ENCODE peak calls at places on chromosomes 7 and 10, in ten cellular contexts. G is mammary epithelial cell, N is tibial nerve, W is endodermal cell, E is suprapubic skin, O is coronary artery, M is cardiac muscle cell, R is psoas muscle, I is dorsolateral prefrontal cortex, S is IMR-90. Q is an unnamed sample.

GRCh38 chr7:155950898-155951553 is 138.8 kb upstream of the SHH start:
- DNase-seq in I (no peak), N (no peak), S (no peak), E (no peak), R (no peak), G (no peak), M (no peak), W (no peak), O (no peak), Q (no peak)

GRCh38 chr7:84452618-84453017 is 258.0 kb upstream of the SEMA3A start:
- DNase-seq in R (no peak), I (no peak), G (peak), E (no peak), O (no peak), N (no peak), S (no peak), M (no peak), W (no peak), Q (no peak)

GRCh38 chr7:116588641-116589594 is 64.1 kb downstream of the CAV1 start:
- DNase-seq in R (no peak), O (no peak), N (no peak), S (peak), G (peak), W (no peak), I (no peak), M (peak), E (no peak), Q (no peak)

GRCh38 chr7:80870806-80871205 is 48.0 kb downstream of the SEMA3C start:
- DNase-seq in E (no peak), I (no peak), R (no peak), O (no peak), M (no peak), N (no peak), W (no peak), G (no peak), S (no peak), Q (no peak)

GRCh38 chr7:41925946-41926345 is 223.1 kb upstream of the INHBA start:
- DNase-seq in N (no peak), I (no peak), M (no peak), R (no peak), W (no peak), E (no peak), S (peak), G (no peak), O (no peak), Q (no peak)

GRCh38 chr10:13739178-13739577 is 152.4 kb downstream of the PRPF18 start:
- DNase-seq in R (no peak), N (no peak), W (no peak), O (no peak), G (no peak), E (no peak), M (no peak), S (no peak), I (no peak), Q (no peak)

GRCh38 chr7:34675749-34676374 is 17.8 kb downstream of the NPSR1 start:
- DNase-seq in M (peak), S (no peak), G (no peak), R (no peak), E (no peak), W (peak), I (no peak), O (no peak), N (no peak), Q (no peak)

GRCh38 chr10:31004611-31005193 is 27.0 kb downstream of the ZNF438 start:
- DNase-seq in N (no peak), G (peak), M (peak), I (no peak), E (no peak), W (no peak), S (peak), O (no peak), R (no peak), Q (no peak)

GRCh38 chr10:120927352-120927751 is 76.2 kb downstream of the WDR11 start:
- DNase-seq in W (peak), I (no peak), R (no peak), G (no peak), O (no peak), M (no peak), E (no peak), N (no peak), S (no peak), Q (no peak)

GRCh38 chr10:113273877-113274829 is 278.7 kb upstream of the HABP2 start:
- DNase-seq in S (no peak), N (no peak), R (peak), M (no peak), W (no peak), G (no peak), I (no peak), O (no peak), E (no peak), Q (no peak)

GRCh38 chr10:21858455-21858854 is 145.1 kb downstream of the DNAJC1 start:
- DNase-seq in R (no peak), N (no peak), G (no peak), O (no peak), M (no peak), W (no peak), I (no peak), E (no peak), S (no peak), Q (no peak)

GRCh38 chr10:129962092-129962494 is 2.0 kb downstream of the EBF3 start:
- DNase-seq in N (no peak), I (no peak), M (peak), O (no peak), W (peak), S (no peak), E (peak), R (peak), G (no peak), Q (no peak)

GRCh38 chr10:89662596-89662995 is 17.6 kb upstream of the PANK1 start:
- DNase-seq in O (no peak), E (no peak), W (no peak), N (no peak), R (no peak), G (no peak), I (no peak), S (peak), M (no peak), Q (no peak)

GRCh38 chr10:76769161-76769560 is 868.4 kb downstream of the KCNMA1 start:
- DNase-seq in E (no peak), I (no peak), S (no peak), N (no peak), O (no peak), R (no peak), W (no peak), G (no peak), M (no peak), Q (no peak)

GRCh38 chr7:107813524-107813923 is 10.5 kb upstream of the SLC26A3 start:
- DNase-seq in O (no peak), M (no peak), R (no peak), I (no peak), S (no peak), E (no peak), W (no peak), G (no peak), N (no peak), Q (no peak)

GRCh38 chr7:116834815-116835533 is 27.4 kb upstream of the CAPZA2 start:
- DNase-seq in I (no peak), E (no peak), R (no peak), N (no peak), S (peak), M (peak), O (no peak), G (peak), W (no peak), Q (no peak)

GRCh38 chr7:131234719-131235488 is 92.8 kb upstream of the MKLN1 start:
- DNase-seq in M (peak), E (no peak), R (no peak), I (no peak), W (no peak), N (no peak), S (peak), O (no peak), G (no peak), Q (no peak)

GRCh38 chr10:123666318-123667291 is at the start of gene GPR26:
- DNase-seq in E (no peak), W (peak), M (no peak), G (no peak), R (no peak), S (no peak), O (no peak), I (no peak), N (no peak), Q (no peak)

GRCh38 chr7:17772581-17773288 is 167.6 kb downstream of the SNX13 start:
- DNase-seq in N (no peak), M (peak), O (no peak), G (no peak), E (no peak), W (peak), S (no peak), I (no peak), R (no peak), Q (no peak)
- H3K4me3 ChIP-seq in N (no peak), M (no peak), O (no peak), G (no peak), E (no peak), W (peak), S (no peak), I (no peak), R (no peak), Q (no peak)

DNA sequence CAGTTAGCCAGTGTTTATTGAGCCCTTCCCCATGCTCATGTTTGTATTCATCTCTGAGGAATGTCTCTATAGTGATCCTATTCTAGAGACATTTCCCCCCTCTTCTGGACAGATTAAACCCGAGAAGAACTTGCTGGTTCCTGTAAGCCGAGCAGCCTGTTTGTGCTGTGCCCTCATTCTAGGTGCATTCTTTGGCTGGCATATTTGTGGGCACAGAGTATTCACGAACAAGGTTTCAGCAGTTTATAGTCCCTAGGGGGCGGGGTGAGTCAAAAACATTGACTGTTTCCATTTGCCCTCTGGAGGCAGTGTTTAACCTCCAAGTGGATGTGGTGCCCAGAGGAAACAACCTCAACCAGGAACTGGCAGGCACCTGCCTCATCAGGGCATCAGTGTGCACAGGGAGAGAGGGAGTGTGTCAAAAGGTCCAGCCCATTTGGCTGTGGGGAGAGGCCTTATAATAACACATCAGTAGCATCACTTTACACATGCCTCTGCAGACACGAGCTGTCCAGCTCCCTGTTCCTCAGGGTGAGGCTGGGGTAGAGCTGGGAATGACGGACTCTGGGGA is 273.3 kb upstream of the LRGUK start:
- DNase-seq in G (peak), M (peak), R (peak), O (no peak), E (no peak), N (no peak), S (peak), W (peak), I (no peak), Q (no peak)
- TF ChIP-seq CTCF in G (peak), M (peak), R (peak), O (no peak), E (peak), N (peak), S (peak), W (peak), I (no peak), Q (peak)

DNA sequence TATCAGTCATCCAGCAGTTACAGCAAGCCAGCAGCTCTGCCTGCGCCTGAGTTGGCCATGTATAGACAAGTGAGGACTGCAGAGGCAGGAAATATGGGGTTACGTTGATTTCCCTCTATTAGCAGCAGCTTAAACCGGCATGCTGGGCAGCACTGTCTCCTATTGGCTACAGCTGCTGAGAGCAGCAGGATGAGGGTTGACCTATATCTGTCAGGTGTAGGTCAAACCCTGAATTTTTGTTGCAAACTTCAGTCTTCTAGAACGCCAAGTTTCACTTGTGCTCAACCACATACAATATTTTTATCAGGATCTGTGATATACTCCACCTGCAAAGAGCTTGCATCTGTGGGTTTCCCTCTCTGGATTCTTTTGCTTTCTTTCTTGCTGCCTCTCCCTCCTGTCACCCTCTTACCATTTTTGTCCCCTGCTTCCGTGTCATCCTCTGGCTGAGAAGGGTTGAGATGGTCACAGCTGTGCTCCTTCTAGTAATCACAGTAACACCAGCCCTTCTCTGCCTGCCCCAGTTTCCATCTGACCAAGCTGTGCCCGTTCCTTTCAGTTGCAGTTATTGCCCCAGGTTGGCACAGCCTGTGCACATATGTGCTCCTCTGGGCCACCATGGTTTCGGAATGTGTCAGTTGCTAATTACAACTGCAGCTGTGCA is 23.8 kb upstream of the GLCCI1 start:
- DNase-seq in E (no peak), I (no peak), M (no peak), N (no peak), S (no peak), W (peak), G (no peak), R (peak), O (no peak), Q (peak)
- H3K4me3 ChIP-seq in E (no peak), I (no peak), M (no peak), N (no peak), S (no peak), W (no peak), G (no peak), R (peak), O (no peak), Q (peak)

DNA sequence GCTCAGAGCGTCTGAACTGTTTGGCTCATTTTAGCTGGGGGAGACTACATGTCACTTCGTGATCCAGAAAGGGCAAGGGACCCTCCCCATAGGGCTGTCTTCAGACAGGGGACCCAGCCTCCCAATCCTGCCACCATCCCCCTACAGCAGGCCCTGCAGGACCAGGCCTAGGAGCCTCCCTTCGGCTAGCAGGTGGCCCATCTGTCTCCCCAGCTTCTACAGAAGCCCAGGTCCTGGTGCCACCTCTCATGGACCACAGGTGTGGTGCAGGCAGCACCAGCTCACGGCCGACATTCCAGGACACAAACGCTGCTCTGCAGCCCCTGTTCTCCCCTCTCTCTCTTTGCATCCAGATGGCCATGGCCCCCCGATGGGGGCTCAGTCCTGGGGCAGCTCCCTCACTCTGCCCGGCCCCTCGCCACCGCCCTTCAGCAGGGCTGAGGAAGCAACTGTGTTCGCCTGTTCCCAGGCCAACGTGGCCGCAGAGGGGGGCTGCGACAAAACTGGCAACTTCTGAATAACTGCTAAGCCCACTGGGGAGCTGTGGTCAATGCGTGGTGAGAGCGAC is 10.3 kb downstream of the TECPR1 start:
- DNase-seq in N (no peak), M (no peak), E (no peak), S (no peak), R (no peak), G (no peak), I (no peak), W (no peak), O (peak), Q (no peak)
- TF ChIP-seq CTCF in N (no peak), M (no peak), E (no peak), S (no peak), R (no peak), G (no peak), I (no peak), W (peak), O (no peak), Q (no peak)

DNA sequence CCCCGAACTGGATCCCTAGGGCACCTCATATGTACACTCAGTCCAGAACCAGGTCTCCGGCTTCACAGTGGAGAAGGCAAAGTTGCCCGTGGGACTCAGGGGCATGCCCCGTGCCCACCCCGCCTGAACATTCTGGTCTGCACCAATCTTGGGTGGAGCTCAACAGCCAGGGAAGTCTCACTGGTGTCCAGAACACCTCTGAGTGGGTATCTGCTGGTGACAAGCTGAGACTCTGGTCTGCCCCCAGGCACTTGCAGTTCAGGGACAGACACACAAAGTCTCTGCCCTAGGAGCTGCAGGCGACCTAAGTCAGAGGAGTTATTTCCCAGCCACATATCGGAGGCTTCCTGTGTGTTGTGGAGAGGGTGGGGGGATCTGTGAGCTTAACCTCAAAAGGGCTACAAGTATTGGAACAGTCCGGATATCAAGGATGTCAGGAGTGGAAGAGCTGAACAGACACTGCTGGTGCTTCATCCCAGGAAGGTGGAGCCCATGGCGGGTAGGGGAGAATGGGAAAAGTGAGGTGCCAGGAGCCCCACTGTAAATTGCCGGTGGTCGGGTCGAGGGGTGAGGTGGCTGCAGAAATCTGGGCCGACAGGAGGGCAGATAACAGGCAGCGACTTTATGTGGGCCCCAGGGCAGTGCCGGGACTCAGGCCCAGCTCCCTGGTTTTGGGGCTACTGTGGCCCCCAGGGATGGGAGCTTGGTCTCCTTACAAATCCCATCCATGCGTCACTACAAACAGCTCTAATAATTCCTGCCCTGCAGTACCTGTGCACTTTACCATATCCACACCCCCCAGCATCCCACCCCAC is 8.6 kb upstream of the TLX1 start:
- DNase-seq in G (no peak), S (no peak), W (peak), M (no peak), E (no peak), O (no peak), R (no peak), N (no peak), I (no peak), Q (no peak)
- H3K4me3 ChIP-seq in G (no peak), S (no peak), W (no peak), M (no peak), E (peak), O (peak), R (peak), N (no peak), I (no peak), Q (no peak)

DNA sequence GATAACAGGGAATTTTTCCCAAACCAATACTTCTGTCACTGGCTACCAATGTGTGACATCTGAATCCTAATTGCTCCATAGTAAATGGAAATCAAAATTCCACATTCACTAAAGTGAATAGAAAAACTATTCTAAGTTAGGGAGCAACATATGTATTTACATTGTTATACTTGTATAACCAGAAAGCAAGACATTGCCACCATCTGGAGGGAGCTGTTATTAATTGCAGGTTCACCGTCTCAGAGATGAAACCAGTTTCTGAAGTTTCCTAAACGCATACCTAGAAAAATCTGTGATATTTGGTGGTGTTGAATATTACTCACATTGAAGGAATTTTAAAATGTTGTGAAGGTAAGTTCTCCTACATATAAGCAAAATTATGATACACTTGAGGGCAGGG is 390.1 kb downstream of the NXPH1 start:
- DNase-seq in O (no peak), E (no peak), G (no peak), S (no peak), W (no peak), M (no peak), N (no peak), R (no peak), I (no peak), Q (no peak)
- TF ChIP-seq CTCF in O (no peak), E (no peak), G (no peak), S (no peak), W (peak), M (no peak), N (no peak), R (no peak), I (no peak), Q (no peak)

GRCh38 chr7:99379043-99379577 is 4.6 kb downstream of the ARPC1B start:
- DNase-seq in E (no peak), W (no peak), I (no peak), N (peak), R (peak), G (peak), M (peak), S (peak), O (no peak), Q (peak)
- H3K4me3 ChIP-seq in E (peak), W (no peak), I (no peak), N (peak), R (peak), G (peak), M (no peak), S (no peak), O (peak), Q (peak)

GRCh38 chr10:102121739-102122372 is 1.7 kb upstream of the LDB1 start:
- DNase-seq in M (peak), G (no peak), E (no peak), R (no peak), S (peak), O (no peak), I (no peak), W (peak), N (no peak), Q (no peak)

GRCh38 chr10:102120142-102120986 is at the start of gene LDB1:
- DNase-seq in E (peak), R (peak), G (peak), M (peak), S (peak), N (peak), O (peak), W (peak), I (peak), Q (no peak)

GRCh38 chr10:102120987-102121738 is 995 bp upstream of the LDB1 start:
- DNase-seq in S (peak), M (peak), G (no peak), R (peak), I (peak), W (peak), O (no peak), N (peak), E (no peak), Q (no peak)

GRCh38 chr10:102122450-102122849 is 2.3 kb upstream of the LDB1 start:
- DNase-seq in E (no peak), S (no peak), M (no peak), G (no peak), I (no peak), O (no peak), W (no peak), N (no peak), R (no peak), Q (no peak)

GRCh38 chr10:102123223-102123622 is 3.1 kb upstream of the LDB1 start:
- DNase-seq in O (no peak), S (no peak), N (no peak), M (no peak), I (no peak), R (no peak), G (no peak), W (no peak), E (no peak), Q (no peak)
- TF ChIP-seq CTCF in O (no peak), S (no peak), N (no peak), M (no peak), I (no peak), R (no peak), G (no peak), W (no peak), E (no peak), Q (no peak)